ENCODE peak calls at places on chromosomes 5 and 9, in nine cellular contexts. One of them, this sample, is unnamed.

GRCh38 chr5:31753700-31754461 is 115.0 kb downstream of the PDZD2 start:
- DNase-seq in neural progenitor cell: peak; percentile 45
- DNase-seq in right atrium auricular region: no peak
- DNase-seq in upper lobe of right lung: no peak
- DNase-seq in heart left ventricle: no peak
- DNase-seq in CD4-positive, alpha-beta memory T cell: no peak
- DNase-seq in left ventricle myocardium inferior: no peak
- DNase-seq in prostate gland: no peak
- DNase-seq in right lobe of liver: no peak
- DNase-seq in this sample: peak; percentile 73

GRCh38 chr5:124662261-124662781 is 84.1 kb downstream of the ZNF608 start:
- DNase-seq in neural progenitor cell: peak; percentile 62
- DNase-seq in right atrium auricular region: no peak
- DNase-seq in upper lobe of right lung: no peak
- DNase-seq in heart left ventricle: no peak
- DNase-seq in CD4-positive, alpha-beta memory T cell: no peak
- DNase-seq in left ventricle myocardium inferior: no peak
- DNase-seq in prostate gland: no peak
- DNase-seq in right lobe of liver: no peak
- DNase-seq in this sample: no peak

GRCh38 chr5:128002420-128002819 is 81.1 kb upstream of the SLC12A2 start:
- DNase-seq in neural progenitor cell: no peak
- DNase-seq in right atrium auricular region: no peak
- DNase-seq in upper lobe of right lung: no peak
- DNase-seq in heart left ventricle: no peak
- DNase-seq in CD4-positive, alpha-beta memory T cell: no peak
- DNase-seq in left ventricle myocardium inferior: no peak
- DNase-seq in prostate gland: no peak
- DNase-seq in right lobe of liver: no peak
- DNase-seq in this sample: no peak

GRCh38 chr9:91659529-91660294 is 236.1 kb upstream of the NFIL3 start:
- DNase-seq in neural progenitor cell: peak; percentile 53
- DNase-seq in right atrium auricular region: peak; percentile 53
- DNase-seq in upper lobe of right lung: no peak
- DNase-seq in heart left ventricle: no peak
- DNase-seq in CD4-positive, alpha-beta memory T cell: no peak
- DNase-seq in left ventricle myocardium inferior: no peak
- DNase-seq in prostate gland: peak; percentile 43
- DNase-seq in right lobe of liver: no peak
- DNase-seq in this sample: peak; percentile 77

GRCh38 chr5:150141544-150142188 is 14.0 kb downstream of the PDGFRB start:
- DNase-seq in neural progenitor cell: peak; percentile 83
- DNase-seq in right atrium auricular region: no peak
- DNase-seq in upper lobe of right lung: no peak
- DNase-seq in heart left ventricle: no peak
- DNase-seq in CD4-positive, alpha-beta memory T cell: no peak
- DNase-seq in left ventricle myocardium inferior: no peak
- DNase-seq in prostate gland: no peak
- DNase-seq in right lobe of liver: no peak
- DNase-seq in this sample: no peak

GRCh38 chr5:72121052-72121451 is 13.8 kb downstream of the MAP1B start:
- DNase-seq in neural progenitor cell: no peak
- DNase-seq in right atrium auricular region: no peak
- DNase-seq in upper lobe of right lung: no peak
- DNase-seq in heart left ventricle: no peak
- DNase-seq in CD4-positive, alpha-beta memory T cell: no peak
- DNase-seq in left ventricle myocardium inferior: no peak
- DNase-seq in prostate gland: no peak
- DNase-seq in right lobe of liver: no peak
- DNase-seq in this sample: no peak

GRCh38 chr9:112378441-112379176 is 1.3 kb upstream of the HSDL2 start:
- DNase-seq in neural progenitor cell: no peak
- DNase-seq in right atrium auricular region: no peak
- DNase-seq in upper lobe of right lung: peak; percentile 58
- DNase-seq in heart left ventricle: peak; percentile 57
- DNase-seq in CD4-positive, alpha-beta memory T cell: peak; percentile 6
- DNase-seq in left ventricle myocardium inferior: peak; percentile 21
- DNase-seq in prostate gland: no peak
- DNase-seq in right lobe of liver: peak; percentile 30
- DNase-seq in this sample: no peak

GRCh38 chr5:75192804-75193203 is 43.9 kb downstream of the ANKRD31 start:
- DNase-seq in neural progenitor cell: peak; percentile 5
- DNase-seq in right atrium auricular region: no peak
- DNase-seq in upper lobe of right lung: no peak
- DNase-seq in heart left ventricle: no peak
- DNase-seq in CD4-positive, alpha-beta memory T cell: no peak
- DNase-seq in left ventricle myocardium inferior: no peak
- DNase-seq in prostate gland: no peak
- DNase-seq in right lobe of liver: no peak
- DNase-seq in this sample: no peak

GRCh38 chr9:33025572-33026347 is 687 bp downstream of the DNAJA1 start:
- DNase-seq in neural progenitor cell: peak; percentile 87
- DNase-seq in right atrium auricular region: no peak
- DNase-seq in upper lobe of right lung: peak; percentile 80
- DNase-seq in heart left ventricle: peak; percentile 79
- DNase-seq in CD4-positive, alpha-beta memory T cell: peak; percentile 84
- DNase-seq in left ventricle myocardium inferior: peak; percentile 51
- DNase-seq in prostate gland: peak; percentile 55
- DNase-seq in right lobe of liver: peak; percentile 80
- DNase-seq in this sample: peak; percentile 96

GRCh38 chr9:11086561-11086960 is 473.8 kb upstream of the PTPRD start:
- DNase-seq in neural progenitor cell: no peak
- DNase-seq in right atrium auricular region: no peak
- DNase-seq in upper lobe of right lung: no peak
- DNase-seq in heart left ventricle: no peak
- DNase-seq in CD4-positive, alpha-beta memory T cell: no peak
- DNase-seq in left ventricle myocardium inferior: no peak
- DNase-seq in prostate gland: no peak
- DNase-seq in right lobe of liver: no peak
- DNase-seq in this sample: no peak

GRCh38 chr5:88140396-88140862 is 128.2 kb downstream of the TMEM161B start:
- DNase-seq in neural progenitor cell: peak; percentile 69
- DNase-seq in right atrium auricular region: no peak
- DNase-seq in upper lobe of right lung: peak; percentile 83
- DNase-seq in heart left ventricle: no peak
- DNase-seq in CD4-positive, alpha-beta memory T cell: peak; percentile 19
- DNase-seq in left ventricle myocardium inferior: no peak
- DNase-seq in prostate gland: peak; percentile 37
- DNase-seq in right lobe of liver: no peak
- DNase-seq in this sample: peak; percentile 74

GRCh38 chr5:145903113-145903512 is 30.3 kb upstream of the GRXCR2 start:
- DNase-seq in neural progenitor cell: no peak
- DNase-seq in right atrium auricular region: no peak
- DNase-seq in upper lobe of right lung: no peak
- DNase-seq in heart left ventricle: no peak
- DNase-seq in CD4-positive, alpha-beta memory T cell: no peak
- DNase-seq in left ventricle myocardium inferior: no peak
- DNase-seq in prostate gland: no peak
- DNase-seq in right lobe of liver: no peak
- DNase-seq in this sample: peak; percentile 12

GRCh38 chr5:164600929-164601535 is 1095.6 kb downstream of the MAT2B start:
- DNase-seq in neural progenitor cell: no peak
- DNase-seq in right atrium auricular region: no peak
- DNase-seq in upper lobe of right lung: no peak
- DNase-seq in heart left ventricle: no peak
- DNase-seq in CD4-positive, alpha-beta memory T cell: no peak
- DNase-seq in left ventricle myocardium inferior: no peak
- DNase-seq in prostate gland: no peak
- DNase-seq in right lobe of liver: no peak
- DNase-seq in this sample: no peak

GRCh38 chr5:57895766-57896165 is 413.2 kb upstream of the ACTBL2 start:
- DNase-seq in neural progenitor cell: no peak
- DNase-seq in right atrium auricular region: no peak
- DNase-seq in upper lobe of right lung: no peak
- DNase-seq in heart left ventricle: no peak
- DNase-seq in CD4-positive, alpha-beta memory T cell: no peak
- DNase-seq in left ventricle myocardium inferior: no peak
- DNase-seq in prostate gland: no peak
- DNase-seq in right lobe of liver: no peak
- DNase-seq in this sample: no peak

GRCh38 chr5:50763356-50763755 is 96.9 kb downstream of the PARP8 start:
- DNase-seq in neural progenitor cell: no peak
- DNase-seq in right atrium auricular region: no peak
- DNase-seq in upper lobe of right lung: no peak
- DNase-seq in heart left ventricle: no peak
- DNase-seq in CD4-positive, alpha-beta memory T cell: no peak
- DNase-seq in left ventricle myocardium inferior: no peak
- DNase-seq in prostate gland: no peak
- DNase-seq in right lobe of liver: no peak
- DNase-seq in this sample: no peak

GRCh38 chr5:122760281-122760680 is 14.6 kb upstream of the SNX2 start:
- DNase-seq in neural progenitor cell: no peak
- DNase-seq in right atrium auricular region: no peak
- DNase-seq in upper lobe of right lung: no peak
- DNase-seq in heart left ventricle: no peak
- DNase-seq in CD4-positive, alpha-beta memory T cell: no peak
- DNase-seq in left ventricle myocardium inferior: no peak
- DNase-seq in prostate gland: no peak
- DNase-seq in right lobe of liver: no peak
- DNase-seq in this sample: no peak

GRCh38 chr5:18008940-18009339 is 374.7 kb downstream of the TAF11L14 start:
- DNase-seq in neural progenitor cell: no peak
- DNase-seq in right atrium auricular region: no peak
- DNase-seq in upper lobe of right lung: no peak
- DNase-seq in heart left ventricle: no peak
- DNase-seq in CD4-positive, alpha-beta memory T cell: no peak
- DNase-seq in left ventricle myocardium inferior: no peak
- DNase-seq in prostate gland: no peak
- DNase-seq in right lobe of liver: no peak
- DNase-seq in this sample: no peak

GRCh38 chr9:111272571-111272970 is 57.5 kb downstream of the OR2K2 start:
- DNase-seq in neural progenitor cell: peak; percentile 18
- DNase-seq in right atrium auricular region: no peak
- DNase-seq in upper lobe of right lung: no peak
- DNase-seq in heart left ventricle: no peak
- DNase-seq in CD4-positive, alpha-beta memory T cell: no peak
- DNase-seq in left ventricle myocardium inferior: no peak
- DNase-seq in prostate gland: no peak
- DNase-seq in right lobe of liver: no peak
- DNase-seq in this sample: no peak

DNA sequence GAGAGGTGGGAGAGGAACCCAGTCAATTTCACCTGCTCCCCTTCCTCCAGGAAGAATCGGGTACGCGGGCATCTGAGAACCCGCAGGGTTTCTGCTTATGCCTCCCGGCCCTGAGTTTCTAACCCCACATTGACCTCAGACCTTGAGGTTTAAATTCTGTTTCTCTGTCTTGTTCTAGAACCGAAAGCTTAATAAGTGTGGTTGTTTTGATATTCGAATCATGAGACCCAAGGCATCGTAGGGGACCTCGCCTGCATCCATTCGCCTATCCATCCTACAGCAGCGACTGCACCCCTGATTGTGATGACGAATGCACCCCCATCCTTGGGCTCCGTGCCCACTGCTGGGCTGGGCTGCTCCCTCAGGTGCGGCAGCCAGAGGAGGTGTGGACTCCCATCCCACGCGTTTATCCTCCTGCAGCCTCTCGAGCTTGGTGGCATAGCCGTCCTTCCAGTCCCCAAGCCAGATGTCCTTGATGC is 80.8 kb upstream of the IER5L start:
- DNase-seq in neural progenitor cell: no peak
- DNase-seq in right atrium auricular region: no peak
- DNase-seq in upper lobe of right lung: peak; percentile 57
- DNase-seq in heart left ventricle: no peak
- DNase-seq in CD4-positive, alpha-beta memory T cell: peak; percentile 42
- DNase-seq in left ventricle myocardium inferior: no peak
- DNase-seq in prostate gland: no peak
- DNase-seq in right lobe of liver: no peak
- DNase-seq in this sample: no peak
- H3K4me3 ChIP-seq in neural progenitor cell: peak overlapping the region; percentile 14
- H3K4me3 ChIP-seq in right atrium auricular region: no peak overlapping the region
- H3K4me3 ChIP-seq in upper lobe of right lung: peak overlapping the region; percentile 35
- H3K4me3 ChIP-seq in heart left ventricle: no peak overlapping the region
- H3K4me3 ChIP-seq in CD4-positive, alpha-beta memory T cell: peak overlapping the region; percentile 42
- H3K4me3 ChIP-seq in left ventricle myocardium inferior: peak overlapping the region; percentile 54
- H3K4me3 ChIP-seq in prostate gland: no peak overlapping the region
- H3K4me3 ChIP-seq in right lobe of liver: peak overlapping the region; percentile 5
- H3K4me3 ChIP-seq in this sample: peak overlapping the region; percentile 21

GRCh38 chr9:123104807-123105206 is 71.3 kb downstream of the GPR21 start:
- DNase-seq in neural progenitor cell: no peak
- DNase-seq in right atrium auricular region: no peak
- DNase-seq in upper lobe of right lung: no peak
- DNase-seq in heart left ventricle: no peak
- DNase-seq in CD4-positive, alpha-beta memory T cell: no peak
- DNase-seq in left ventricle myocardium inferior: no peak
- DNase-seq in prostate gland: no peak
- DNase-seq in right lobe of liver: no peak
- DNase-seq in this sample: no peak
- H3K36me3 ChIP-seq in neural progenitor cell: peaks cover 8% of the 10 kb centered on the region
- H3K36me3 ChIP-seq in right atrium auricular region: peaks cover 52% of the 10 kb centered on the region
- H3K36me3 ChIP-seq in upper lobe of right lung: peaks cover 84% of the 10 kb centered on the region
- H3K36me3 ChIP-seq in heart left ventricle: peaks cover 66% of the 10 kb centered on the region
- H3K36me3 ChIP-seq in CD4-positive, alpha-beta memory T cell: peaks cover 39% of the 10 kb centered on the region
- H3K36me3 ChIP-seq in left ventricle myocardium inferior: peaks cover 84% of the 10 kb centered on the region
- H3K36me3 ChIP-seq in prostate gland: no peaks in the 10 kb centered on the region
- H3K36me3 ChIP-seq in right lobe of liver: peaks cover 7% of the 10 kb centered on the region
- H3K36me3 ChIP-seq in this sample: peaks cover 7% of the 10 kb centered on the region

GRCh38 chr9:136643596-136644342 is 18.9 kb upstream of the EGFL7 start:
- DNase-seq in neural progenitor cell: peak; percentile 45
- DNase-seq in right atrium auricular region: no peak
- DNase-seq in upper lobe of right lung: peak; percentile 63
- DNase-seq in heart left ventricle: no peak
- DNase-seq in CD4-positive, alpha-beta memory T cell: no peak
- DNase-seq in left ventricle myocardium inferior: peak; percentile 17
- DNase-seq in prostate gland: no peak
- DNase-seq in right lobe of liver: peak; percentile 35
- DNase-seq in this sample: no peak
- H3K4me3 ChIP-seq in neural progenitor cell: peak overlapping the region; percentile 32
- H3K4me3 ChIP-seq in right atrium auricular region: peak overlapping the region; percentile 28
- H3K4me3 ChIP-seq in upper lobe of right lung: peak overlapping the region; percentile 51
- H3K4me3 ChIP-seq in heart left ventricle: peak overlapping the region; percentile 46
- H3K4me3 ChIP-seq in CD4-positive, alpha-beta memory T cell: no peak overlapping the region
- H3K4me3 ChIP-seq in left ventricle myocardium inferior: peak overlapping the region; percentile 65
- H3K4me3 ChIP-seq in prostate gland: peak overlapping the region; percentile 6
- H3K4me3 ChIP-seq in right lobe of liver: peak overlapping the region; percentile 38
- H3K4me3 ChIP-seq in this sample: no peak overlapping the region

DNA sequence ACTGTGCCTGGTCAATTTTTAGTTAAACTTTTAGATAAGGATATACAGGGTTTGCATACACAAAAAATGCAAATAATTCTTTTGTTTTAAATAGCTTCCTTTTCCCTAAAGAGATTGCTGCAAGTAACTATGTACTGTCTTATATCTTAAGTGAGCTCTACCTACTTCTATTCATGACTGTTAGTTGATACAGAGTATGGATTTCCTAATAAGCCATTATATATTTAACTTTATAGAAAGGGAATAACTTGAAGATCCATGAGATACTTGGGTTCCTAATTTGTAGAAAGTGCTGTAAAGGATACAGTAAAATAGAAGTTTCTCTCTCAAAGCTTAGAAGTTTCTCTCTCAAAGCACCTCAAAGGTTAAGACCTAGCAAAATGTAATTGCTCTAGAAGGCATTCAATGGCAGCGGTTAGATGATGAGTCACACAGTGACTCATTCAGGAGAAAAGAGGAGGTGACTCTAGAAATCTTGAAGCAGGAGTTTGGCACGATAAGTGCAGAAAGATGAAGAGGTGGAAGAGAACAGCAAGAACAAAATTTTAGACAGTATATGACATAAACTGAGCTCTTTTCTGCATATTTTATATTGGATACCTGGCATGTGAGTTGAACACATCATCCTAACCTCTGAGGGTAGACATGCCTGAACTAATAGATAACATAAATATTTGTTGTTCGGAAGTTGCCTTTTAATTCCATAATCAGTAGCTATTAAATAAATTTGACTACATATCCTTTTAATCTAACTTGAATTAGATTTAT is 5.5 kb upstream of the DNAJC21 start:
- DNase-seq in neural progenitor cell: no peak
- DNase-seq in right atrium auricular region: no peak
- DNase-seq in upper lobe of right lung: no peak
- DNase-seq in heart left ventricle: no peak
- DNase-seq in CD4-positive, alpha-beta memory T cell: no peak
- DNase-seq in left ventricle myocardium inferior: no peak
- DNase-seq in prostate gland: no peak
- DNase-seq in right lobe of liver: no peak
- DNase-seq in this sample: no peak
- H3K36me3 ChIP-seq in neural progenitor cell: peaks cover 46% of the 10 kb centered on the region
- H3K36me3 ChIP-seq in right atrium auricular region: peaks cover 62% of the 10 kb centered on the region
- H3K36me3 ChIP-seq in upper lobe of right lung: peaks cover 78% of the 10 kb centered on the region
- H3K36me3 ChIP-seq in heart left ventricle: peaks cover 68% of the 10 kb centered on the region
- H3K36me3 ChIP-seq in CD4-positive, alpha-beta memory T cell: peaks cover 40% of the 10 kb centered on the region
- H3K36me3 ChIP-seq in left ventricle myocardium inferior: peaks cover 72% of the 10 kb centered on the region
- H3K36me3 ChIP-seq in prostate gland: no peaks in the 10 kb centered on the region
- H3K36me3 ChIP-seq in right lobe of liver: peaks cover 4% of the 10 kb centered on the region
- H3K36me3 ChIP-seq in this sample: peaks cover 32% of the 10 kb centered on the region

This sample was measured in H7.